ENCODE peak calls at places on chromosomes 2 and 18, in seven cellular contexts. One of them, this sample, is unnamed.

GRCh38 chr2:230827774-230828271 is 36.9 kb upstream of the ITM2C start:
- DNase-seq in cardiac muscle cell: no peak
- DNase-seq in CD8-positive, alpha-beta memory T cell: no peak
- DNase-seq in lung microvascular endothelial cell: no peak
- DNase-seq in RWPE2: no peak
- DNase-seq in LoVo: no peak
- DNase-seq in Caki2: no peak
- DNase-seq in this sample: no peak

GRCh38 chr18:35127201-35127600 is 86.0 kb downstream of the MAPRE2 start:
- DNase-seq in Caki2: no peak
- DNase-seq in RWPE2: no peak
- DNase-seq in LoVo: no peak
- DNase-seq in cardiac muscle cell: no peak
- DNase-seq in lung microvascular endothelial cell: peak
- DNase-seq in CD8-positive, alpha-beta memory T cell: no peak
- DNase-seq in this sample: no peak

GRCh38 chr18:24051256-24051947 is 36.8 kb downstream of the TTC39C start:
- DNase-seq in lung microvascular endothelial cell: no peak
- DNase-seq in RWPE2: no peak
- DNase-seq in Caki2: peak
- DNase-seq in LoVo: peak
- DNase-seq in cardiac muscle cell: no peak
- DNase-seq in CD8-positive, alpha-beta memory T cell: no peak
- DNase-seq in this sample: peak

GRCh38 chr18:55488473-55488872 is 99.5 kb downstream of the TCF4 start:
- DNase-seq in LoVo: no peak
- DNase-seq in Caki2: no peak
- DNase-seq in cardiac muscle cell: no peak
- DNase-seq in lung microvascular endothelial cell: no peak
- DNase-seq in CD8-positive, alpha-beta memory T cell: no peak
- DNase-seq in RWPE2: no peak
- DNase-seq in this sample: no peak

GRCh38 chr2:240926516-240927389 is 20.6 kb downstream of the CROCC2 start:
- DNase-seq in cardiac muscle cell: peak
- DNase-seq in Caki2: no peak
- DNase-seq in LoVo: no peak
- DNase-seq in lung microvascular endothelial cell: peak
- DNase-seq in RWPE2: no peak
- DNase-seq in CD8-positive, alpha-beta memory T cell: peak
- DNase-seq in this sample: no peak

GRCh38 chr18:13900633-13901032 is 14.7 kb downstream of the MC2R start:
- DNase-seq in LoVo: no peak
- DNase-seq in lung microvascular endothelial cell: no peak
- DNase-seq in cardiac muscle cell: no peak
- DNase-seq in RWPE2: no peak
- DNase-seq in Caki2: no peak
- DNase-seq in CD8-positive, alpha-beta memory T cell: no peak
- DNase-seq in this sample: no peak

GRCh38 chr2:98546186-98546585 is 62.1 kb downstream of the COA5 start:
- DNase-seq in Caki2: no peak
- DNase-seq in CD8-positive, alpha-beta memory T cell: no peak
- DNase-seq in RWPE2: no peak
- DNase-seq in cardiac muscle cell: no peak
- DNase-seq in lung microvascular endothelial cell: no peak
- DNase-seq in LoVo: no peak
- DNase-seq in this sample: no peak

GRCh38 chr2:138630164-138630563 is 128.6 kb downstream of the SPOPL start:
- DNase-seq in LoVo: no peak
- DNase-seq in Caki2: no peak
- DNase-seq in cardiac muscle cell: peak
- DNase-seq in CD8-positive, alpha-beta memory T cell: no peak
- DNase-seq in lung microvascular endothelial cell: no peak
- DNase-seq in RWPE2: no peak
- DNase-seq in this sample: peak

GRCh38 chr2:219435701-219436100 is 1.1 kb downstream of the SPEG start:
- DNase-seq in lung microvascular endothelial cell: no peak
- DNase-seq in Caki2: no peak
- DNase-seq in LoVo: no peak
- DNase-seq in CD8-positive, alpha-beta memory T cell: no peak
- DNase-seq in cardiac muscle cell: no peak
- DNase-seq in RWPE2: no peak
- DNase-seq in this sample: no peak

GRCh38 chr2:98465456-98466201 is 21.0 kb downstream of the INPP4A start:
- DNase-seq in LoVo: no peak
- DNase-seq in cardiac muscle cell: no peak
- DNase-seq in Caki2: no peak
- DNase-seq in RWPE2: no peak
- DNase-seq in CD8-positive, alpha-beta memory T cell: peak
- DNase-seq in lung microvascular endothelial cell: peak
- DNase-seq in this sample: peak

GRCh38 chr2:216188956-216189355 is 79.8 kb downstream of the XRCC5 start:
- DNase-seq in LoVo: no peak
- DNase-seq in Caki2: no peak
- DNase-seq in lung microvascular endothelial cell: no peak
- DNase-seq in CD8-positive, alpha-beta memory T cell: no peak
- DNase-seq in RWPE2: no peak
- DNase-seq in cardiac muscle cell: no peak
- DNase-seq in this sample: peak

GRCh38 chr2:239400000-239400831 is 604 bp downstream of the HDAC4 start:
- DNase-seq in lung microvascular endothelial cell: no peak
- DNase-seq in cardiac muscle cell: peak
- DNase-seq in RWPE2: no peak
- DNase-seq in CD8-positive, alpha-beta memory T cell: peak
- DNase-seq in Caki2: no peak
- DNase-seq in LoVo: peak
- DNase-seq in this sample: no peak

GRCh38 chr2:156329922-156330726 is 2.4 kb downstream of the NR4A2 start:
- DNase-seq in RWPE2: no peak
- DNase-seq in Caki2: no peak
- DNase-seq in CD8-positive, alpha-beta memory T cell: no peak
- DNase-seq in lung microvascular endothelial cell: no peak
- DNase-seq in cardiac muscle cell: peak
- DNase-seq in LoVo: no peak
- DNase-seq in this sample: no peak